ENCODE peak calls at places on chromosomes 3 and 15, in four cellular contexts. E, P, R and H are unnamed samples.

GRCh38 chr3:73192036-73192738 is 130.7 kb downstream of the EBLN2 start:
- DNase-seq in E (peak; percentile 19), P (peak; percentile 61), R (no peak), H (no peak)

GRCh38 chr3:99544819-99545281 is 93.5 kb upstream of the COL8A1 start:
- DNase-seq in E (no peak), P (no peak), R (no peak), H (no peak)

GRCh38 chr3:107989651-107990050 is 101.2 kb downstream of the CD47 start:
- DNase-seq in E (no peak), P (peak; percentile 42), R (no peak), H (no peak)

GRCh38 chr15:31372635-31373091 is 46.0 kb downstream of the KLF13 start:
- DNase-seq in E (peak; percentile 46), P (peak; percentile 97), R (no peak), H (no peak)

GRCh38 chr3:110955301-110955880 is 116.2 kb upstream of the NECTIN3 start:
- DNase-seq in E (no peak), P (no peak), R (no peak), H (no peak)

GRCh38 chr3:28835751-28836150 is 445.1 kb upstream of the RBMS3 start:
- DNase-seq in E (no peak), P (no peak), R (no peak), H (no peak)

GRCh38 chr3:127712461-127712860 is 39.7 kb downstream of the ABTB1 start:
- DNase-seq in E (no peak), P (no peak), R (no peak), H (no peak)

GRCh38 chr3:48432411-48433371 is 2.8 kb upstream of the PLXNB1 start:
- DNase-seq in E (no peak), P (peak; percentile 19), R (no peak), H (peak; percentile 15)

GRCh38 chr15:64547275-64547674 is 86.9 kb downstream of the ZNF609 start:
- DNase-seq in E (no peak), P (peak; percentile 59), R (no peak), H (no peak)

GRCh38 chr3:186871403-186871924 is 29.0 kb downstream of the ADIPOQ start:
- DNase-seq in E (no peak), P (no peak), R (no peak), H (no peak)

GRCh38 chr3:184459355-184459754 is 79.5 kb downstream of the CHRD start:
- DNase-seq in E (no peak), P (no peak), R (no peak), H (no peak)

GRCh38 chr15:40498418-40498817 is 27.6 kb downstream of the CHST14 start:
- DNase-seq in E (no peak), P (no peak), R (no peak), H (no peak)

GRCh38 chr3:195803309-195803908 is 8.3 kb downstream of the MUC4 start:
- DNase-seq in E (no peak), P (no peak), R (no peak), H (no peak)
- H3K27ac ChIP-seq in E (peak overlapping the region; percentile 64), P (no peak overlapping the region), R (no peak overlapping the region), H (no peak overlapping the region)

DNA sequence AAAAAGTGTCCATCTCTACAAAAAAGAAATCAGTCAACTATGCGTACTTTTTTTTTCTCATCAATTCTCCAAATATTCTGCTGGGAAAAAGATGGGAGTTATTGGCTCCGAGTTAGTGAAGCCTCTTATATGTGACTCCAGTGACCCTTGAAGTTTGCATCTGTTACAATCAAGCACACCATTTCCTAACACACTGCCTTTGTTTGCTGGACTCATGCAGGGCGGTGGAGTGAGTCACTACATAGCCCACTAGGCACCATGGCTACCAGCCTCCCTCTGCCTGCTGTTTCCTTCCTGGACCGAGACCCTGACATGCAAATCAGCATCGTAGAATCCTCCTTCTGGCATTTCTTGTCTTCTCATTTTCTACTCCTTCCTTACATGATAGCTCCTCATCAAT is 101.0 kb upstream of the PTX3 start:
- DNase-seq in E (no peak), P (no peak), R (peak; percentile 46), H (no peak)
- H3K4me1 ChIP-seq in E (no peaks in the 10 kb centered on the region), P (no peaks in the 10 kb centered on the region), R (peaks cover 23% of the 10 kb centered on the region), H (no peaks in the 10 kb centered on the region)

GRCh38 chr3:43872901-43873300 is 182.2 kb downstream of the ABHD5 start:
- DNase-seq in E (no peak), P (no peak), R (peak; percentile 45), H (no peak)
- H3K27ac ChIP-seq in E (no peak overlapping the region), P (peak overlapping the region; percentile 99), R (peak overlapping the region; percentile 93), H (no peak overlapping the region)

GRCh38 chr3:56990295-56991015 is 70.0 kb upstream of the SPATA12 start:
- DNase-seq in E (no peak), P (no peak), R (no peak), H (no peak)
- H3K4me1 ChIP-seq in E (no peaks in the 10 kb centered on the region), P (peaks cover 18% of the 10 kb centered on the region), R (peaks cover 21% of the 10 kb centered on the region), H (peaks cover 13% of the 10 kb centered on the region)

DNA sequence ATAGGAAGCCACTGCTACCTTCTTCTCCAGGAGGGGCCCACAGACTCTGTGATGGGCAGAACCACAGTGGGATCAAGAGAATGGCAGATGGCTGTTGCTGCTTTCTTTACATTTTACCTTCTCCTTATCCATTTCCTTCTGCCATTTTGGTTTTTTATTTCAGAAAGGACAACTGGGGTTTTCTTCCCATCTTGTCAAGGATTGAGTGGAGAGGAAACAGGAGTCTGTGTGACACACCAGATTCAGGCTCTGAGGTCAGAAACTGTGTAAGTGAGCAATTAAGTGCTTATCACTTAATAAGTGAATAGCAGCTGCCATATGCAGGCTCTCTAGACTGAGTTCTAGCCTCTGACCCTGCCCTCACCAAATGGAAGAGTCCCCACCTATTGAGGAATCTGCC is 47.3 kb downstream of the ITGB5 start:
- DNase-seq in E (no peak), P (peak; percentile 23), R (no peak), H (no peak)
- H3K27ac ChIP-seq in E (no peak overlapping the region), P (peak overlapping the region; percentile 95), R (peak overlapping the region; percentile 94), H (no peak overlapping the region)

DNA sequence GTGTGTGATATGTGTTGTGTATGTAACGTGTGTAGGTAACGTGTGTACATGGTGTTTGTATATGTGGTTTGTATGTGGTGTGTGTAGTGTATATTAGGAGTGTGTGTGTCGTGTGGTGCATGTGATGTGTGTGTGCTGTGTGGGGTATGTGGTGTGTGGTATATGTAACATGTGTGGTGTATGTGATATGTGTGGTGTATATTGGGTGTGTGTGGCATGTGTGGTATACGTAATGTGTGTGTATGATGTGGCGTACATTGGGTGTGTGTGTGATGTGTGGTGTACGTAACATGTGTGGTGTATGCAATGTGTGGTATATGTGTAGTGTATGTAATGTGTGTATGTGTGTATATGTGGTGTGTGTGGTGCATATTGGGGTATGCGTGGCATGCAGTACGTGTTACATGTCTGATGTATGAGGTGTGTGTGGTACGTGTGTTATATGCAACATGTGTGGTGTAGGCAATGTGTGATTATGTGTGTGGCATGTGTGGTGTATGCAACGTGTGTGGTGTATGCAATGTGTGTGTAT is 41.2 kb downstream of the ARRDC4 start:
- DNase-seq in E (no peak), P (no peak), R (no peak), H (no peak)
- H3K4me1 ChIP-seq in E (no peaks in the 10 kb centered on the region), P (no peaks in the 10 kb centered on the region), R (no peaks in the 10 kb centered on the region), H (no peaks in the 10 kb centered on the region)

GRCh38 chr3:45628746-45629145 is 34.2 kb downstream of the LIMD1 start:
- DNase-seq in E (no peak), P (peak; percentile 60), R (no peak), H (no peak)
- H3K27ac ChIP-seq in E (no peak overlapping the region), P (no peak overlapping the region), R (no peak overlapping the region), H (no peak overlapping the region)

GRCh38 chr3:194621947-194622346 is 11.3 kb downstream of the TMEM44 start:
- DNase-seq in E (no peak), P (no peak), R (no peak), H (peak; percentile 56)
- H3K4me1 ChIP-seq in E (no peaks in the 10 kb centered on the region), P (no peaks in the 10 kb centered on the region), R (no peaks in the 10 kb centered on the region), H (no peaks in the 10 kb centered on the region)

DNA sequence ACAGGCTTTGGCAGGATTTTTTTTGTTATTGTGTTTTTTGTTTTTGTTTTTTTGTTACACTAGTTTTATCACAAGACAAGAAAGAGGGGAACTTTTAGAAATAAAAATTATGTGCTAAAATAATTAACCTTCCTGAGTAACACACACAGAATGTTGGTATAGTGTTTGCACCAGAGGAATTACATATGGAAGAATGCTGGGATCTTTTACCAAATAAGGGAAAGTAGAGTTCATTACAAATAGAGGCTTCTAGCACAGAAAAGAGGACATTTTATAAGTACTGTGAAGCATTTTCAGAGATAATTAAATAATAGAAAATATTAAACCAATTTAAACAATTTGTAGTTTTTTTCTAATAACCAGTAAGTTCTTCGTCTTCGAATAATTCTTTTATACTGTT is 116.0 kb downstream of the IGF1R start:
- DNase-seq in E (no peak), P (no peak), R (no peak), H (no peak)
- H3K27ac ChIP-seq in E (peak overlapping the region; percentile 17), P (no peak overlapping the region), R (no peak overlapping the region), H (no peak overlapping the region)

GRCh38 chr3:152279474-152279873 is 10.7 kb downstream of the MBNL1 start:
- DNase-seq in E (no peak), P (no peak), R (no peak), H (no peak)
- H3K4me1 ChIP-seq in E (peaks cover 75% of the 10 kb centered on the region), P (peaks cover 18% of the 10 kb centered on the region), R (peaks cover 91% of the 10 kb centered on the region), H (peaks cover 100% of the 10 kb centered on the region)